ENCODE peak calls at places on chromosomes 4 and X, in seven cellular contexts. B, S, D, R, G, I and U are unnamed samples.

GRCh38 chrX:110477593-110478228 is 119.1 kb downstream of the RTL9 start:
- DNase-seq in B (no peak), S (no peak), D (no peak), R (no peak), G (peak), I (no peak), U (no peak)

GRCh38 chrX:101550362-101550761 is at the start of gene ARMCX1:
- DNase-seq in B (peak), S (no peak), D (peak), R (peak), G (peak), I (peak), U (peak)

GRCh38 chrX:115266300-115266699 is 23.2 kb upstream of the LUZP4 start:
- DNase-seq in B (no peak), S (no peak), D (no peak), R (no peak), G (no peak), I (no peak), U (no peak)

GRCh38 chr4:168367065-168367464 is 48.5 kb upstream of the DDX60 start:
- DNase-seq in B (no peak), S (no peak), D (no peak), R (no peak), G (no peak), I (no peak), U (no peak)

GRCh38 chr4:169348541-169348940 is 77.8 kb upstream of the SH3RF1 start:
- DNase-seq in B (no peak), S (no peak), D (no peak), R (no peak), G (no peak), I (no peak), U (no peak)

GRCh38 chr4:40243390-40243948 is 46.6 kb downstream of the RHOH start:
- DNase-seq in B (no peak), S (no peak), D (no peak), R (no peak), G (no peak), I (no peak), U (no peak)

GRCh38 chrX:117854806-117855205 is 261.8 kb downstream of the KLHL13 start:
- DNase-seq in B (no peak), S (no peak), D (no peak), R (no peak), G (no peak), I (no peak), U (no peak)

GRCh38 chr4:159577241-159577640 is 474.4 kb downstream of the RAPGEF2 start:
- DNase-seq in B (no peak), S (no peak), D (no peak), R (no peak), G (no peak), I (no peak), U (no peak)

GRCh38 chrX:154541896-154542722 is 4.5 kb downstream of the G6PD start:
- DNase-seq in B (no peak), S (no peak), D (no peak), R (peak), G (peak), I (peak), U (peak)

GRCh38 chrX:154024271-154024670 is 4.6 kb upstream of the IRAK1 start:
- DNase-seq in B (no peak), S (no peak), D (no peak), R (no peak), G (no peak), I (no peak), U (no peak)

GRCh38 chr4:127479031-127479622 is 153.6 kb upstream of the INTU start:
- DNase-seq in B (peak), S (no peak), D (no peak), R (peak), G (peak), I (peak), U (no peak)

GRCh38 chrX:118823263-118824172 is at the start of gene ZCCHC12:
- DNase-seq in B (peak), S (peak), D (peak), R (peak), G (peak), I (peak), U (no peak)

GRCh38 chrX:135977611-135978010 is 3.8 kb upstream of the MMGT1 start:
- DNase-seq in B (no peak), S (no peak), D (no peak), R (no peak), G (peak), I (no peak), U (no peak)

GRCh38 chr4:39637572-39638357 is 900 bp downstream of the SMIM14 start:
- DNase-seq in B (peak), S (no peak), D (no peak), R (peak), G (peak), I (peak), U (no peak)

GRCh38 chr4:175998782-175999181 is 66.9 kb upstream of the WDR17 start:
- DNase-seq in B (peak), S (no peak), D (no peak), R (no peak), G (no peak), I (no peak), U (no peak)

GRCh38 chr4:67871867-67872266 is 11.9 kb downstream of the TMPRSS11D start:
- DNase-seq in B (peak), S (no peak), D (no peak), R (peak), G (peak), I (peak), U (no peak)

GRCh38 chr4:76607846-76608245 is 172.8 kb downstream of the SHROOM3 start:
- DNase-seq in B (no peak), S (no peak), D (no peak), R (no peak), G (no peak), I (no peak), U (no peak)

GRCh38 chr4:7761720-7762119 is 177.9 kb downstream of the AFAP1 start:
- DNase-seq in B (peak), S (no peak), D (no peak), R (peak), G (peak), I (peak), U (no peak)

GRCh38 chrX:47169726-47170515 is 23.7 kb upstream of the UBA1 start:
- DNase-seq in B (no peak), S (no peak), D (no peak), R (peak), G (peak), I (no peak), U (no peak)

GRCh38 chr4:156052116-156052515 is 98.5 kb upstream of the CTSO start:
- DNase-seq in B (no peak), S (no peak), D (no peak), R (no peak), G (no peak), I (no peak), U (no peak)

GRCh38 chr4:184826315-184827266 is 823 bp upstream of the ACSL1 start:
- DNase-seq in B (peak), S (peak), D (no peak), R (peak), G (no peak), I (no peak), U (peak)

GRCh38 chr4:149980941-149981340 is 97.3 kb upstream of the DCLK2 start:
- DNase-seq in B (peak), S (no peak), D (no peak), R (peak), G (peak), I (peak), U (no peak)

GRCh38 chrX:67596839-67597790 is 53.3 kb downstream of the AR start:
- DNase-seq in B (no peak), S (no peak), D (no peak), R (no peak), G (no peak), I (no peak), U (no peak)

GRCh38 chrX:64265265-64265664 is 34.9 kb upstream of the ASB12 start:
- DNase-seq in B (no peak), S (no peak), D (no peak), R (no peak), G (no peak), I (no peak), U (no peak)

GRCh38 chr4:2432991-2433530 is 14.3 kb downstream of the CFAP99 start:
- DNase-seq in B (no peak), S (no peak), D (no peak), R (peak), G (peak), I (peak), U (peak)

GRCh38 chr4:125572601-125573000 is 257.8 kb downstream of the FAT4 start:
- DNase-seq in B (no peak), S (no peak), D (no peak), R (no peak), G (peak), I (peak), U (no peak)

GRCh38 chr4:7689773-7690693 is 249.6 kb downstream of the AFAP1 start:
- DNase-seq in B (no peak), S (no peak), D (no peak), R (no peak), G (no peak), I (no peak), U (no peak)

GRCh38 chr4:15756361-15756861 is 21.7 kb upstream of the CD38 start:
- DNase-seq in B (no peak), S (no peak), D (no peak), R (peak), G (peak), I (peak), U (peak)

GRCh38 chr4:125765936-125766335 is 451.2 kb downstream of the FAT4 start:
- DNase-seq in B (no peak), S (no peak), D (no peak), R (peak), G (peak), I (no peak), U (no peak)

GRCh38 chr4:151294833-151295496 is 18.0 kb downstream of the PRSS48 start:
- DNase-seq in B (no peak), S (no peak), D (no peak), R (no peak), G (no peak), I (no peak), U (no peak)

GRCh38 chr4:184448828-184449227 is 25.5 kb downstream of the IRF2 start:
- DNase-seq in B (peak), S (no peak), D (no peak), R (peak), G (peak), I (peak), U (no peak)

GRCh38 chrX:67607436-67607835 is 63.6 kb downstream of the AR start:
- DNase-seq in B (no peak), S (no peak), D (no peak), R (no peak), G (no peak), I (no peak), U (no peak)